ENCODE peak calls at places on chromosome 9, in four cellular contexts. C is hypothalamus, M is AG09319, L is PC-9. O is an unnamed sample.

GRCh38 chr9:134595014-134595413 is 46.6 kb upstream of the COL5A1 start:
- DNase-seq in L (no peak), M (no peak), C (no peak), O (no peak)

GRCh38 chr9:96139592-96140251 is 162.3 kb downstream of the HSD17B3 start:
- DNase-seq in M (peak), C (no peak), L (no peak), O (peak)

GRCh38 chr9:13934411-13934810 is 379.5 kb downstream of the NFIB start:
- DNase-seq in L (no peak), M (no peak), C (no peak), O (no peak)

GRCh38 chr9:129451089-129451656 is 169.7 kb downstream of the C9orf50 start:
- DNase-seq in M (no peak), C (no peak), L (no peak), O (no peak)

GRCh38 chr9:131395027-131395744 is 1.3 kb downstream of the PRRC2B start:
- DNase-seq in C (no peak), L (peak), M (no peak), O (peak)

GRCh38 chr9:137045294-137046093 is 483 bp downstream of the NPDC1 start:
- DNase-seq in L (no peak), C (no peak), M (no peak), O (no peak)

GRCh38 chr9:109989296-109989695 is 209.3 kb downstream of the PALM2AKAP2 start:
- DNase-seq in C (no peak), M (no peak), L (no peak), O (no peak)

GRCh38 chr9:35795701-35796100 is 4.3 kb downstream of the NPR2 start:
- DNase-seq in C (no peak), L (no peak), M (no peak), O (no peak)

GRCh38 chr9:133580971-133581370 is 28.2 kb downstream of the FAM163B start:
- DNase-seq in C (no peak), L (no peak), M (no peak), O (no peak)

GRCh38 chr9:6575324-6575758 is 70.2 kb downstream of the GLDC start:
- DNase-seq in L (no peak), M (no peak), C (no peak), O (no peak)

GRCh38 chr9:3290231-3290840 is 235.5 kb downstream of the RFX3 start:
- DNase-seq in C (no peak), M (no peak), L (no peak), O (no peak)

GRCh38 chr9:130095872-130096271 is 42.2 kb downstream of the GPR107 start:
- DNase-seq in M (no peak), L (no peak), C (no peak), O (no peak)

GRCh38 chr9:95429096-95429495 is 87.7 kb downstream of the PTCH1 start:
- DNase-seq in M (no peak), L (no peak), C (no peak), O (no peak)

O was measured in prostate gland.